ENCODE peak calls at places on chromosomes 5 and 9, in eight cellular contexts. P is ovary, Y is A549, U is heart left ventricle, R is IMR-90, S is esophagus muscularis mucosa, A is tibial nerve, M is transverse colon. Q is an unnamed sample.

GRCh38 chr9:137956039-137956438 is 78.5 kb downstream of the CACNA1B start:
- DNase-seq in P (no peak), Y (no peak), U (no peak), R (no peak), S (no peak), A (no peak), M (no peak), Q (no peak)

GRCh38 chr9:14323083-14323968 is 9.4 kb upstream of the NFIB start:
- DNase-seq in P (no peak), Y (no peak), U (no peak), R (no peak), S (no peak), A (no peak), M (no peak), Q (no peak)

GRCh38 chr5:66829826-66830225 is 233.6 kb downstream of the MAST4 start:
- DNase-seq in P (no peak), Y (no peak), U (no peak), R (peak), S (no peak), A (no peak), M (no peak), Q (no peak)

GRCh38 chr5:168807261-168807660 is 228.1 kb upstream of the PANK3 start:
- DNase-seq in P (no peak), Y (no peak), U (no peak), R (no peak), S (no peak), A (no peak), M (no peak), Q (no peak)

GRCh38 chr5:159097461-159098284 is 2.0 kb downstream of the EBF1 start:
- DNase-seq in P (peak), Y (no peak), U (peak), R (peak), S (no peak), A (peak), M (no peak), Q (no peak)

GRCh38 chr9:98786750-98787510 is 9.4 kb downstream of the ANKS6 start:
- DNase-seq in P (no peak), Y (no peak), U (no peak), R (no peak), S (peak), A (no peak), M (no peak), Q (peak)

GRCh38 chr5:27041372-27041771 is 3.0 kb upstream of the CDH9 start:
- DNase-seq in P (no peak), Y (no peak), U (no peak), R (no peak), S (no peak), A (no peak), M (no peak), Q (no peak)

GRCh38 chr5:72920690-72921089 is 35.2 kb upstream of the FCHO2 start:
- DNase-seq in P (no peak), Y (peak), U (no peak), R (peak), S (no peak), A (no peak), M (no peak), Q (no peak)

GRCh38 chr5:66891184-66891925 is 295.2 kb downstream of the MAST4 start:
- DNase-seq in P (no peak), Y (peak), U (peak), R (peak), S (no peak), A (no peak), M (peak), Q (no peak)

GRCh38 chr5:135215617-135215995 is 181.6 kb upstream of the PITX1 start:
- DNase-seq in P (no peak), Y (no peak), U (no peak), R (no peak), S (peak), A (no peak), M (no peak), Q (peak)

GRCh38 chr9:136820947-136821332 is 13.2 kb downstream of the RABL6 start:
- DNase-seq in P (peak), Y (no peak), U (no peak), R (no peak), S (no peak), A (no peak), M (no peak), Q (no peak)

GRCh38 chr9:110206388-110206787 is 1.6 kb downstream of the C9orf152 start:
- DNase-seq in P (no peak), Y (no peak), U (no peak), R (no peak), S (no peak), A (no peak), M (no peak), Q (no peak)

GRCh38 chr9:98879958-98880300 is 63.8 kb upstream of the COL15A1 start:
- DNase-seq in P (peak), Y (no peak), U (peak), R (no peak), S (no peak), A (no peak), M (no peak), Q (peak)

GRCh38 chr5:149840226-149840825 is 104.3 kb downstream of the PDE6A start:
- DNase-seq in P (no peak), Y (no peak), U (no peak), R (no peak), S (no peak), A (no peak), M (no peak), Q (no peak)

GRCh38 chr5:168341178-168341577 is 49.7 kb downstream of the WWC1 start:
- DNase-seq in P (no peak), Y (no peak), U (no peak), R (peak), S (no peak), A (no peak), M (no peak), Q (no peak)

GRCh38 chr9:128987800-128988199 is 40.3 kb downstream of the NUP188 start:
- DNase-seq in P (no peak), Y (no peak), U (no peak), R (peak), S (no peak), A (no peak), M (no peak), Q (no peak)

GRCh38 chr9:135326633-135327152 is 152.9 kb upstream of the PPP1R26 start:
- DNase-seq in P (no peak), Y (no peak), U (no peak), R (no peak), S (no peak), A (no peak), M (no peak), Q (no peak)

GRCh38 chr5:54470191-54470590 is 14.7 kb downstream of the HSPB3 start:
- DNase-seq in P (no peak), Y (no peak), U (no peak), R (peak), S (no peak), A (no peak), M (no peak), Q (no peak)

GRCh38 chr5:32476891-32477290 is 32.4 kb upstream of the ZFR start:
- DNase-seq in P (no peak), Y (no peak), U (no peak), R (no peak), S (no peak), A (no peak), M (no peak), Q (no peak)

GRCh38 chr5:100409538-100409937 is 125.6 kb upstream of the FAM174A start:
- DNase-seq in P (no peak), Y (no peak), U (no peak), R (peak), S (no peak), A (no peak), M (no peak), Q (no peak)

GRCh38 chr5:128534729-128535128 is 3.3 kb downstream of the FBN2 start:
- DNase-seq in P (no peak), Y (no peak), U (no peak), R (peak), S (no peak), A (no peak), M (no peak), Q (no peak)

GRCh38 chr5:35308391-35308790 is 78.1 kb upstream of the PRLR start:
- DNase-seq in P (no peak), Y (no peak), U (no peak), R (no peak), S (no peak), A (no peak), M (no peak), Q (no peak)

GRCh38 chr5:154767537-154767936 is 12.4 kb downstream of the LARP1 start:
- DNase-seq in P (no peak), Y (no peak), U (no peak), R (no peak), S (no peak), A (no peak), M (no peak), Q (no peak)

GRCh38 chr5:143699121-143699520 is 112.8 kb upstream of the HMHB1 start:
- DNase-seq in P (no peak), Y (no peak), U (no peak), R (no peak), S (peak), A (no peak), M (no peak), Q (no peak)

GRCh38 chr9:98687911-98688310 is 20.8 kb downstream of the GABBR2 start:
- DNase-seq in P (no peak), Y (no peak), U (no peak), R (peak), S (no peak), A (no peak), M (no peak), Q (no peak)

GRCh38 chr5:84069608-84070179 is 315.0 kb downstream of the EDIL3 start:
- DNase-seq in P (no peak), Y (no peak), U (no peak), R (no peak), S (no peak), A (no peak), M (no peak), Q (no peak)

GRCh38 chr5:2300861-2301610 is 418.3 kb upstream of the IRX4 start:
- DNase-seq in P (no peak), Y (no peak), U (no peak), R (no peak), S (no peak), A (no peak), M (no peak), Q (no peak)

GRCh38 chr5:153546566-153546965 is 56.1 kb downstream of the GRIA1 start:
- DNase-seq in P (no peak), Y (no peak), U (no peak), R (no peak), S (no peak), A (no peak), M (no peak), Q (no peak)

GRCh38 chr5:2442686-2443354 is 308.7 kb downstream of the IRX2 start:
- DNase-seq in P (no peak), Y (no peak), U (no peak), R (no peak), S (no peak), A (no peak), M (no peak), Q (no peak)

GRCh38 chr5:6714221-6715041 is 1.2 kb downstream of the TENT4A start:
- DNase-seq in P (peak), Y (peak), U (no peak), R (no peak), S (peak), A (no peak), M (no peak), Q (peak)

GRCh38 chr9:4334439-4334838 is 34.6 kb upstream of the GLIS3 start:
- DNase-seq in P (no peak), Y (peak), U (peak), R (peak), S (no peak), A (no peak), M (peak), Q (no peak)

GRCh38 chr5:119123280-119123679 is 52.4 kb downstream of the DMXL1 start:
- DNase-seq in P (no peak), Y (no peak), U (no peak), R (no peak), S (no peak), A (no peak), M (no peak), Q (no peak)
- H3K4me3 ChIP-seq in P (no peak), Y (no peak), U (no peak), R (no peak), S (no peak), A (no peak), M (no peak), Q (no peak)

DNA sequence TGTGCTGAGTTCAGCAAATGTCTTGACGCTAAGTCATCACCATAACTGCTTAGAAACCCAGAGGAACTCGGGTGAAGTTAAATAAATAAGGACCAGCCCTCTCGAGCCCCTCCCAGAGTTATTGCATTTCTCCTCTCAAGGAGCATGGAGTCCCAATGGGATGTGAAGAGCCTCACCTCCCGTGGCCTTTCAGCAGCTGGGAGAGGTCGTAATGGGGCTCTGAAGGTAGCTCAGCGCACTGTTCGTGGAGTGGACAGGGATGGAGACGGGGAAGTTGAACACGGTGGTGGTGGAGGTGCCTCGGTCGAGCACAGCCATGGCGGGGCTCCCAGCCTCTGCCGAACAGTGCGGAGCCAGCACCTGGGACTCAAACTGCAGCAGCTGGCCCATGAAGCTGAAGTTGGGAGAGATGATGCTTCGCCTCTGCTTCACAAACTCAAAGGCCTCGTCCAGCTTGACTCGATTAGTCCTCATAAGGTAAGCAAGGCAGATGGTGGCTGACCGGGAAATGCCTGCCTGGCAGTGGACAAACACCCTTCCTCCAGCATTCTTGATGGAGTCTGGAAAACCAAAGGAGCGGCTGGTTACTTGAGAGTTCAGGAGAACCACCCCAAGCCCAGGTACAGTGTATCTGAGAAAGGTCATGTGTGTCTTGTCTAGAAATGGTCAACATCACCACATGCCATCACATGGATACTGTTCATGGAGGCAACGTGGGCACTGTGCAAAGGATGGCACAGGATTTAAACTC is 2.2 kb downstream of the DUSP1 start:
- DNase-seq in P (peak), Y (peak), U (no peak), R (peak), S (no peak), A (peak), M (peak), Q (no peak)
- TF ChIP-seq POLR2A in P (no peak), Y (peak), U (no peak), R (no peak), S (peak), A (peak), M (peak), Q (no peak)

GRCh38 chr5:133433641-133434040 is 178.7 kb downstream of the FSTL4 start:
- DNase-seq in P (no peak), Y (no peak), U (no peak), R (no peak), S (peak), A (no peak), M (no peak), Q (no peak)
- H3K4me3 ChIP-seq in P (no peak), Y (no peak), U (no peak), R (no peak), S (no peak), A (no peak), M (no peak), Q (no peak)

GRCh38 chr5:112418412-112419049 is 546 bp downstream of the EPB41L4A start:
- DNase-seq in P (no peak), Y (no peak), U (peak), R (no peak), S (no peak), A (no peak), M (peak), Q (no peak)

GRCh38 chr5:112419050-112419595 is at the start of gene EPB41L4A:
- DNase-seq in P (peak), Y (peak), U (peak), R (no peak), S (no peak), A (no peak), M (peak), Q (no peak)

GRCh38 chr5:112417931-112418358 is 1.1 kb downstream of the EPB41L4A start:
- DNase-seq in P (peak), Y (no peak), U (peak), R (no peak), S (no peak), A (no peak), M (peak), Q (no peak)

GRCh38 chr5:112419596-112420110 is 576 bp upstream of the EPB41L4A start:
- DNase-seq in P (peak), Y (peak), U (peak), R (no peak), S (no peak), A (peak), M (peak), Q (no peak)

DNA sequence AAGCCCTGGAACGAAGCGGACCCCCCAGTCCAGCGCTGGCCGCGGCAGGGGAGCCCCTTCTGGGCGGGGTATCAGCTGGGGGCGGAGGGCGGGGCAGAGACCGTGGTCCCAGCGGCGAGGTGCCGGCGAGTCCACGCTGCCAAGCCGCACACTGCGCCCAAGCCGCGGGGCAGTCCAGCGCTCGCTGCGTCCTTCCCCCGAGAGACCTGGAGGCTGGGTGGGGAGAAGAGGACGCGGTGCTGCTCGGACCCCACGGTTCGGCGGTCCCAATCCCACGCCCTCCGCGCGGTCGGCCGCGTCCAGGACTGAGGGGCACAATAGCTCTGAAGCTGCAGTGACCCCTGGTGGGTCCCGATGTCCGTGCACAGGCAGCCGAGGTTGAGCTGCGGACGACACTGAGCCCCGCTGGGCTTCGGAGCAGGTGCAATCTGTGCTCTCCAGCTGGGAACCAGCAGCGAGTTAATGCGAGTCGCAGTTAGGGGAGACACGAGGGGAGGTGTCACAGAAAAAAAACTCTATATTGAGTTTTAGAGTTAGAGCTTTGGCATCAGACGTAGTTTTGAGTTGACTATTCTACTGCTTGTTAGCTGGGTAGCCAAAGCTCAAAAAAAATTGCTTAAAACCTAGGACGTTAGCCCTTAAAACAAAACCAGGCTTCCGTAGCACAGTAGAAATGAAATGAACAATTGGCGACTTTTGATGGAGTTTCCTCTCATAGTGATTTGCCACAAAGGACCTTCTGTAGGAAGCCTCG is 1.2 kb upstream of the EPB41L4A start:
- DNase-seq in P (peak), Y (peak), U (peak), R (peak), S (peak), A (peak), M (peak), Q (peak)
- TF ChIP-seq POLR2A in P (no peak), Y (no peak), U (no peak), R (no peak), S (no peak), A (no peak), M (no peak), Q (no peak)

DNA sequence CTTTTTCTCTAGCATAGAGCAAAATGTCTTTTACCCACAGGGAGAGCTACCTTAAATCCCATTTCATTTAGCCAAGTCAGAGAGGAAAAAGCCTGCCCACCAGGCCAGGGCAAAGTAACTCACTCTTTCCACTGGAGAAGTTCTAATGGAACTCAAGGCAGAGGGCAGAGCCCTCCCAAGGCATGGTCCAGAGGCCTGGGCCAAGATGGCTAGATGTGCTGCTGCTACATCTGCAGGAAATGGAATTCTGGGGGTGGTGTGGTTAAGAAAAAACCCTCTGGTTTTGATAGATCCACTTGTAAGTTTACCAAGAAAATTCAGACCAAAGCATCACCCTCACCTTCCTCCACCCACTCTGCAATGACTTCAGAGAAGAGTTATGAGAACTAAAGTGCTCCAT is 37.3 kb downstream of the CSF2 start:
- DNase-seq in P (no peak), Y (no peak), U (no peak), R (peak), S (no peak), A (no peak), M (no peak), Q (no peak)
- H3K4me3 ChIP-seq in P (no peak), Y (no peak), U (no peak), R (no peak), S (no peak), A (no peak), M (no peak), Q (no peak)